ENCODE peak calls at places on chromosomes 5 and 9, in eight cellular contexts. F, H, Q, U, B, N, T and M are unnamed samples.

GRCh38 chr5:150044334-150044681 is 42.0 kb downstream of the CSF1R start:
- DNase-seq in H (no peak), F (no peak), B (no peak), T (no peak), N (no peak), Q (no peak), U (no peak), M (no peak)

GRCh38 chr9:91071185-91071990 is 269.8 kb downstream of the SYK start:
- DNase-seq in H (no peak), Q (no peak), N (no peak), B (no peak), F (no peak), T (peak), U (peak), M (peak)

GRCh38 chr9:122015165-122015821 is 77.8 kb downstream of the TTLL11 start:
- DNase-seq in F (no peak), N (no peak), H (no peak), T (no peak), Q (no peak), B (no peak), U (no peak), M (no peak)

GRCh38 chr9:89799766-89800165 is 195.0 kb downstream of the GADD45G start:
- DNase-seq in F (no peak), H (no peak), B (no peak), N (no peak), T (no peak), U (no peak), Q (no peak), M (no peak)

GRCh38 chr5:169626779-169627178 is 10.3 kb upstream of the DOCK2 start:
- DNase-seq in F (no peak), N (no peak), Q (no peak), B (no peak), U (no peak), T (no peak), H (no peak), M (peak)

GRCh38 chr5:132380047-132380446 is 10.5 kb downstream of the SLC22A5 start:
- DNase-seq in N (no peak), F (no peak), Q (no peak), H (no peak), U (no peak), B (no peak), T (no peak), M (no peak)

GRCh38 chr5:139669681-139670368 is 21.7 kb downstream of the CXXC5 start:
- DNase-seq in T (peak), Q (no peak), B (peak), N (peak), F (peak), U (no peak), H (no peak), M (no peak)

GRCh38 chr5:59450245-59450644 is 443.3 kb downstream of the PDE4D start:
- DNase-seq in F (no peak), U (no peak), T (no peak), H (no peak), N (no peak), Q (no peak), B (no peak), M (no peak)

GRCh38 chr9:130215341-130216119 is 43.3 kb downstream of the NCS1 start:
- DNase-seq in F (no peak), U (no peak), N (no peak), T (no peak), B (no peak), H (no peak), Q (no peak), M (no peak)

GRCh38 chr5:75513841-75514240 is 2.1 kb downstream of the POLK start:
- DNase-seq in N (no peak), B (no peak), F (no peak), U (no peak), T (no peak), H (no peak), Q (no peak), M (no peak)